ENCODE peak calls at places on chromosomes 5 and 9, in four cellular contexts. One of them, this sample, is unnamed.
A peak's percentile ranks its signal among the peaks of the same experiment; 100 is the strongest.

GRCh38 chr5:54985301-54986268 is at the start of gene ESM1:
- DNase-seq in SK-N-SH: no peak
- DNase-seq in HCT116: no peak
- DNase-seq in K562: no peak
- DNase-seq in this sample: peak; percentile 25

GRCh38 chr9:104997536-104997935 is 69.6 kb upstream of the ABCA1 start:
- DNase-seq in HCT116: no peak
- DNase-seq in K562: no peak
- DNase-seq in SK-N-SH: no peak
- DNase-seq in this sample: no peak

GRCh38 chr9:89469003-89469402 is 28.9 kb downstream of the SEMA4D start:
- DNase-seq in HCT116: no peak
- DNase-seq in SK-N-SH: no peak
- DNase-seq in K562: no peak
- DNase-seq in this sample: no peak

GRCh38 chr5:65811004-65811403 is 89.0 kb downstream of the NLN start:
- DNase-seq in K562: no peak
- DNase-seq in SK-N-SH: no peak
- DNase-seq in HCT116: peak; percentile 62
- DNase-seq in this sample: no peak

GRCh38 chr5:55159763-55160492 is at the start of gene GPX8:
- DNase-seq in HCT116: peak; percentile 77
- DNase-seq in SK-N-SH: peak; percentile 26
- DNase-seq in K562: peak; percentile 17
- DNase-seq in this sample: peak; percentile 88

GRCh38 chr9:127449332-127449966 is 1.8 kb downstream of the RPL12 start:
- DNase-seq in HCT116: no peak
- DNase-seq in K562: no peak
- DNase-seq in SK-N-SH: no peak
- DNase-seq in this sample: peak; percentile 28

GRCh38 chr5:31232273-31232888 is 38.9 kb downstream of the CDH6 start:
- DNase-seq in HCT116: peak; percentile 7
- DNase-seq in K562: peak; percentile 39
- DNase-seq in SK-N-SH: peak; percentile 36
- DNase-seq in this sample: peak; percentile 74

GRCh38 chr5:127089206-127089605 is 15.9 kb upstream of the C5orf63 start:
- DNase-seq in HCT116: no peak
- DNase-seq in SK-N-SH: no peak
- DNase-seq in K562: no peak
- DNase-seq in this sample: no peak

GRCh38 chr9:125262217-125262991 is 778 bp downstream of the GAPVD1 start:
- DNase-seq in SK-N-SH: no peak
- DNase-seq in HCT116: no peak
- DNase-seq in K562: no peak
- DNase-seq in this sample: peak; percentile 36

GRCh38 chr5:161411156-161411555 is 135.4 kb downstream of the GABRB2 start:
- DNase-seq in HCT116: no peak
- DNase-seq in SK-N-SH: no peak
- DNase-seq in K562: no peak
- DNase-seq in this sample: no peak

GRCh38 chr9:109270971-109271900 is 49.6 kb downstream of the EPB41L4B start:
- DNase-seq in SK-N-SH: peak; percentile 49
- DNase-seq in K562: no peak
- DNase-seq in HCT116: no peak
- DNase-seq in this sample: no peak

DNA sequence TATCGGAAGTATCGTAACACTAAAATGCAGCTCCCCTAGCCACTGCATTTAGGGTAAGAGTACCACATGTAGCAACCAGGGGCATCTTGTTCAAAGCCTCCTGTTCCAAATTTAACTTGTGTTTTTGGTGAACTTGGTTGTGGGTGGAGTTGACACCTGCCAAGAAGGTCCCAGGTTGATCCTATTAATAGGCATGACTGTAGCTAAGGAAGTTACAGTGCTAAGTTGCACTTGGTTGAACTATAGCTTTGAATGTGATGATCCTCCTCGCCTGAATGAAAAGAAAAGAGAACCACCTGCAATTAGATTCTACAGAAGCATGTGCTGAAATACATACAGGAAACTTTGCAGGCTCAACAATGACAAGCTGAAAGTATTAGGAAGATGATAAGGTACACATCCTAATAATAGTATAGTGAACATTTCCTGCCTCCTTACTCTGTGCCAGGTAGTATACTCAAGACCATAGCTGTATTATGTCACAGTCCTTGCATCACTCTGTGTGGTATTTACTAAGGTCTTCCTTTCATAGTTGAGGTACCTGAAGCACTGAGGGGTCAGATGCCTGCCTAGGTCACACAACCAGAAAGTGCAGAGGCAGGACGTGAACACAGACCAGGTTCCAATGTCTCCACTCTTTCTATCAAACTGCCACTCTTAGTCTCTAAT is 64.5 kb upstream of the PIP5K1B start:
- DNase-seq in HCT116: no peak
- DNase-seq in SK-N-SH: no peak
- DNase-seq in K562: no peak
- DNase-seq in this sample: no peak
- TF ChIP-seq JUND in HCT116: no peak
- TF ChIP-seq JUND in SK-N-SH: no peak
- TF ChIP-seq JUND in K562: no peak
- TF ChIP-seq JUND in this sample: no peak

GRCh38 chr5:67465556-67466206 is 269.1 kb upstream of the CD180 start:
- DNase-seq in HCT116: no peak
- DNase-seq in K562: no peak
- DNase-seq in SK-N-SH: no peak
- DNase-seq in this sample: no peak
- TF ChIP-seq JUND in HCT116: no peak
- TF ChIP-seq JUND in K562: no peak
- TF ChIP-seq JUND in SK-N-SH: no peak
- TF ChIP-seq JUND in this sample: no peak

DNA sequence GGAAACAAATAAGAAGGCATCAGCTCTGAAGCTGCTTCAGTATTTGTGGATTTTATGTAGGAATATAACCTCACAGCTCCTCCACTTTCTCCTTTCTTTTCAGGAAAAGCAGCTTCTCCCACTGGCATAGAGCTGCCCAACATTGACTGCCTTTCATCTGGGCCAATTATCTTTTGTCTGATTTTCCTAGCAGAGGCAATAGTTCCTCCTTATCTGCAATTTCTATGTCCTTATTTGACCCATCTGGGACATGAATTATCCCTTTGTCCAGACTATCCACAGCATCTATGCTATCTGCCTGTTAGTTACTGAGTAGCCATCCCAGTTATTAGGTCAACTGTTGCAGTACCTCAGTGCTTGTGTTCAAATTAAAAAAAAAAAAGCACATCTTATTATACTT is 1671.2 kb upstream of the ACO1 start:
- DNase-seq in SK-N-SH: peak; percentile 35
- DNase-seq in K562: no peak
- DNase-seq in HCT116: no peak
- DNase-seq in this sample: no peak
- TF ChIP-seq JUND in SK-N-SH: no peak
- TF ChIP-seq JUND in K562: no peak
- TF ChIP-seq JUND in HCT116: no peak
- TF ChIP-seq JUND in this sample: no peak

DNA sequence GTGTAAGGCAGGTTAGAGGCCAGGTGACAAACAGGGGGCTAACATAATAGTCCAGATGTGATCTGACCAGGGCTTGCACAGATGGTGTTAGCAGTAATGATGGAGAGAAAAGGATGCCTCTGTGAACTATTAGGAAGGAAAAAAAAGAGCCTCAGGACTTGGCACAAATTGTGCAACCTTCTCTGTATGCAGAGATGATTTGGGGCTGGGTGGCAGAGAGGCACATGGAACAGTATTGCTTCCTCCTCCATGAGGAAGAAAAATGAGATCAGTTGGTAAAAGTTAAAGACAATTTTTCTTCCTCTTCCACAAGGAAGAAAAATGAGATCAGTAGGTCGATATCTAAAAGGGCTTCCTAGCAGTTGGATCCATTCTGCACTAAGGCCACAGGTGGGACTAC is 13.9 kb upstream of the ANXA6 start:
- DNase-seq in SK-N-SH: no peak
- DNase-seq in K562: no peak
- DNase-seq in HCT116: no peak
- DNase-seq in this sample: no peak
- TF ChIP-seq JUND in SK-N-SH: no peak
- TF ChIP-seq JUND in K562: no peak
- TF ChIP-seq JUND in HCT116: no peak
- TF ChIP-seq JUND in this sample: no peak

DNA sequence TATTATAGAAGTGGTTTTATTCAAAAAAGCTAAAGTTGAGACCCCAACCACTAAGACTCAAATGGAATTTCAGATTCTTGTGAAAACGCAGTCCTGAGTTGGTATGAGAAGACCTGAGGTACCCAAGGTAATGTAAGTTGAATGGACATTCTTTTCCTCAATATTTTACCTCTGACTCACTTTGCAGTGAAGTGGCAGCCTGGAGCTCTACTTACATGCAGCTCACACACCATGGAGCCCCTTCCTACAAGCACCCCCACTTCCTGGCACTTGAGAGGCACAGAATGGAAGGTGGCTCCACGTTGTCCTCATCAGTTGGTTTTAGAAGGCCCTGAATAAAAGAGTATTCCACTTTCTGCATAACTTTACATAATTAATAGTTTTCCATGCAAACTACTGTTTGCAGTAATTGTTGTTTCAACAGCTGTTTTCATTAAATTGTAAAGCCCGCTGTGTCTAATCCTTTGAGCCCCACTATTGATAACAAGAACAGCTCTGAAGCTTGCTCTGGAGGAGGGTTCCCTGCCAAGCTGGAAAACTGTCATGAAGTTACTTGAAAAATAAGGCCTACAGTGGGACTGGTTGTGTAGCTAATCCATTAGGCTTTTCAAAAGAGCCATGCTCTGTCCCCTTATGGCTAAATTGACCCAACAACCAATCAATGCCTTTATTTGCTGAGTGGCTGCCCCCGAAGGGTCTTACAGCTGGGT is 102.2 kb upstream of the SPATA31D4 start:
- DNase-seq in K562: no peak
- DNase-seq in HCT116: no peak
- DNase-seq in SK-N-SH: no peak
- DNase-seq in this sample: no peak
- TF ChIP-seq JUND in K562: no peak
- TF ChIP-seq JUND in HCT116: no peak
- TF ChIP-seq JUND in SK-N-SH: no peak
- TF ChIP-seq JUND in this sample: no peak

GRCh38 chr5:111737716-111738115 is 19.3 kb downstream of the NREP start:
- DNase-seq in HCT116: no peak
- DNase-seq in SK-N-SH: no peak
- DNase-seq in K562: no peak
- DNase-seq in this sample: no peak

GRCh38 chr5:111733571-111733970 is 23.4 kb downstream of the NREP start:
- DNase-seq in SK-N-SH: no peak
- DNase-seq in HCT116: no peak
- DNase-seq in K562: no peak
- DNase-seq in this sample: no peak

GRCh38 chr5:111734597-111734996 is 22.4 kb downstream of the NREP start:
- DNase-seq in HCT116: no peak
- DNase-seq in K562: no peak
- DNase-seq in SK-N-SH: no peak
- DNase-seq in this sample: no peak

GRCh38 chr5:111734013-111734412 is 23.0 kb downstream of the NREP start:
- DNase-seq in K562: no peak
- DNase-seq in SK-N-SH: no peak
- DNase-seq in HCT116: no peak
- DNase-seq in this sample: no peak

GRCh38 chr5:111735829-111736228 is 21.2 kb downstream of the NREP start:
- DNase-seq in HCT116: no peak
- DNase-seq in K562: no peak
- DNase-seq in SK-N-SH: no peak
- DNase-seq in this sample: no peak
- TF ChIP-seq JUND in HCT116: no peak
- TF ChIP-seq JUND in K562: no peak
- TF ChIP-seq JUND in SK-N-SH: peak; percentile 48
- TF ChIP-seq JUND in this sample: no peak

GRCh38 chr5:21672911-21673310 is 1180.2 kb downstream of the CDH12 start:
- DNase-seq in HCT116: no peak
- DNase-seq in SK-N-SH: no peak
- DNase-seq in K562: no peak
- DNase-seq in this sample: no peak
- TF ChIP-seq JUND in HCT116: no peak
- TF ChIP-seq JUND in SK-N-SH: no peak
- TF ChIP-seq JUND in K562: no peak
- TF ChIP-seq JUND in this sample: no peak